ENCODE peak calls at places on chromosomes 2 and 18, in four cellular contexts. One of them, this sample, is unnamed.

GRCh38 chr2:30223413-30223874 is 7.9 kb upstream of the LBH start:
- DNase-seq in anterior cingulate cortex: no peak
- DNase-seq in Caki2: no peak
- DNase-seq in Jurkat, Clone E6-1: no peak
- DNase-seq in this sample: no peak

GRCh38 chr2:64595397-64596160 is 58.1 kb downstream of the SERTAD2 start:
- DNase-seq in anterior cingulate cortex: no peak
- DNase-seq in Caki2: no peak
- DNase-seq in Jurkat, Clone E6-1: no peak
- DNase-seq in this sample: no peak

GRCh38 chr2:219476605-219477578 is 21.8 kb upstream of the GMPPA start:
- DNase-seq in anterior cingulate cortex: no peak
- DNase-seq in Caki2: no peak
- DNase-seq in Jurkat, Clone E6-1: no peak
- DNase-seq in this sample: no peak

GRCh38 chr2:58435246-58435645 is 194.1 kb upstream of the FANCL start:
- DNase-seq in anterior cingulate cortex: no peak
- DNase-seq in Caki2: no peak
- DNase-seq in Jurkat, Clone E6-1: no peak
- DNase-seq in this sample: no peak

GRCh38 chr2:183532514-183532913 is 408.3 kb downstream of the NUP35 start:
- DNase-seq in anterior cingulate cortex: no peak
- DNase-seq in Caki2: no peak
- DNase-seq in Jurkat, Clone E6-1: no peak
- DNase-seq in this sample: no peak

GRCh38 chr2:75466708-75467311 is 93.9 kb downstream of the EVA1A start:
- DNase-seq in anterior cingulate cortex: no peak
- DNase-seq in Caki2: no peak
- DNase-seq in Jurkat, Clone E6-1: no peak
- DNase-seq in this sample: peak

GRCh38 chr2:141810148-141810547 is 320.7 kb downstream of the LRP1B start:
- DNase-seq in anterior cingulate cortex: no peak
- DNase-seq in Caki2: no peak
- DNase-seq in Jurkat, Clone E6-1: no peak
- DNase-seq in this sample: no peak

GRCh38 chr2:86028763-86029381 is 76.8 kb downstream of the POLR1A start:
- DNase-seq in anterior cingulate cortex: no peak
- DNase-seq in Caki2: no peak
- DNase-seq in Jurkat, Clone E6-1: no peak
- DNase-seq in this sample: no peak

GRCh38 chr2:24404582-24404981 is 44.2 kb upstream of the ITSN2 start:
- DNase-seq in anterior cingulate cortex: no peak
- DNase-seq in Caki2: no peak
- DNase-seq in Jurkat, Clone E6-1: no peak
- DNase-seq in this sample: peak

GRCh38 chr18:42187611-42188378 is 232.8 kb downstream of the PIK3C3 start:
- DNase-seq in anterior cingulate cortex: no peak
- DNase-seq in Caki2: no peak
- DNase-seq in Jurkat, Clone E6-1: no peak
- DNase-seq in this sample: no peak

GRCh38 chr2:137838255-137839092 is 125.8 kb upstream of the HNMT start:
- DNase-seq in anterior cingulate cortex: no peak
- DNase-seq in Caki2: peak
- DNase-seq in Jurkat, Clone E6-1: peak
- DNase-seq in this sample: peak

GRCh38 chr18:42712065-42712464 is 403.4 kb downstream of the RIT2 start:
- DNase-seq in anterior cingulate cortex: no peak
- DNase-seq in Caki2: no peak
- DNase-seq in Jurkat, Clone E6-1: no peak
- DNase-seq in this sample: no peak

GRCh38 chr2:95388091-95388692 is 14.3 kb upstream of the FAHD2A start:
- DNase-seq in anterior cingulate cortex: no peak
- DNase-seq in Caki2: no peak
- DNase-seq in Jurkat, Clone E6-1: no peak
- DNase-seq in this sample: no peak

GRCh38 chr2:29130295-29130694 is 15.1 kb downstream of the CLIP4 start:
- DNase-seq in anterior cingulate cortex: no peak
- DNase-seq in Caki2: peak
- DNase-seq in Jurkat, Clone E6-1: peak
- DNase-seq in this sample: peak

GRCh38 chr2:155250800-155251199 is 552.3 kb downstream of the KCNJ3 start:
- DNase-seq in anterior cingulate cortex: no peak
- DNase-seq in Caki2: peak
- DNase-seq in Jurkat, Clone E6-1: no peak
- DNase-seq in this sample: peak

GRCh38 chr2:177117755-177118154 is 94.8 kb upstream of the HNRNPA3 start:
- DNase-seq in anterior cingulate cortex: no peak
- DNase-seq in Caki2: no peak
- DNase-seq in Jurkat, Clone E6-1: no peak
- DNase-seq in this sample: no peak

GRCh38 chr2:100821255-100821912 is 1.4 kb downstream of the NPAS2 start:
- DNase-seq in anterior cingulate cortex: no peak
- DNase-seq in Caki2: peak
- DNase-seq in Jurkat, Clone E6-1: no peak
- DNase-seq in this sample: peak

GRCh38 chr18:62963522-62963921 is 248.2 kb downstream of the PHLPP1 start:
- DNase-seq in anterior cingulate cortex: no peak
- DNase-seq in Caki2: no peak
- DNase-seq in Jurkat, Clone E6-1: no peak
- DNase-seq in this sample: no peak

GRCh38 chr2:100276716-100277115 is 45.6 kb downstream of the LONRF2 start:
- DNase-seq in anterior cingulate cortex: no peak
- DNase-seq in Caki2: no peak
- DNase-seq in Jurkat, Clone E6-1: peak
- DNase-seq in this sample: no peak

GRCh38 chr2:96089356-96090180 is 26.8 kb downstream of the ADRA2B start:
- DNase-seq in anterior cingulate cortex: no peak
- DNase-seq in Caki2: no peak
- DNase-seq in Jurkat, Clone E6-1: no peak
- DNase-seq in this sample: no peak

GRCh38 chr2:85151026-85151425 is 17.8 kb downstream of the TCF7L1 start:
- DNase-seq in anterior cingulate cortex: no peak
- DNase-seq in Caki2: no peak
- DNase-seq in Jurkat, Clone E6-1: no peak
- DNase-seq in this sample: no peak

GRCh38 chr18:62399781-62400308 is 74.7 kb downstream of the TNFRSF11A start:
- DNase-seq in anterior cingulate cortex: no peak
- DNase-seq in Caki2: no peak
- DNase-seq in Jurkat, Clone E6-1: no peak
- DNase-seq in this sample: no peak

GRCh38 chr2:101848790-101849410 is 142.9 kb upstream of the IL1R2 start:
- DNase-seq in anterior cingulate cortex: no peak
- DNase-seq in Caki2: no peak
- DNase-seq in Jurkat, Clone E6-1: no peak
- DNase-seq in this sample: no peak

GRCh38 chr2:143926731-143927130 is 593.2 kb downstream of the ZEB2 start:
- DNase-seq in anterior cingulate cortex: no peak
- DNase-seq in Caki2: no peak
- DNase-seq in Jurkat, Clone E6-1: no peak
- DNase-seq in this sample: no peak

GRCh38 chr2:187369471-187369870 is 78.6 kb downstream of the CALCRL start:
- DNase-seq in anterior cingulate cortex: no peak
- DNase-seq in Caki2: no peak
- DNase-seq in Jurkat, Clone E6-1: no peak
- DNase-seq in this sample: peak

GRCh38 chr2:63023444-63023843 is 27.2 kb upstream of the OTX1 start:
- DNase-seq in anterior cingulate cortex: no peak
- DNase-seq in Caki2: peak
- DNase-seq in Jurkat, Clone E6-1: peak
- DNase-seq in this sample: peak

GRCh38 chr2:39494784-39495251 is 57.7 kb upstream of the MAP4K3 start:
- DNase-seq in anterior cingulate cortex: no peak
- DNase-seq in Caki2: peak
- DNase-seq in Jurkat, Clone E6-1: no peak
- DNase-seq in this sample: peak

GRCh38 chr2:8676191-8676914 is 5.5 kb upstream of the ID2 start:
- DNase-seq in anterior cingulate cortex: peak
- DNase-seq in Caki2: no peak
- DNase-seq in Jurkat, Clone E6-1: no peak
- DNase-seq in this sample: peak

GRCh38 chr18:12313530-12314245 is 5.6 kb downstream of the TUBB6 start:
- DNase-seq in anterior cingulate cortex: no peak
- DNase-seq in Caki2: no peak
- DNase-seq in Jurkat, Clone E6-1: no peak
- DNase-seq in this sample: no peak

GRCh38 chr18:28115149-28115550 is 61.8 kb downstream of the CDH2 start:
- DNase-seq in anterior cingulate cortex: no peak
- DNase-seq in Caki2: peak
- DNase-seq in Jurkat, Clone E6-1: no peak
- DNase-seq in this sample: peak

GRCh38 chr2:100982431-100982861 is 19.6 kb upstream of the RPL31 start:
- DNase-seq in anterior cingulate cortex: no peak
- DNase-seq in Caki2: no peak
- DNase-seq in Jurkat, Clone E6-1: no peak
- DNase-seq in this sample: no peak

GRCh38 chr2:84297155-84297554 is 161.9 kb downstream of the SUCLG1 start:
- DNase-seq in anterior cingulate cortex: no peak
- DNase-seq in Caki2: peak
- DNase-seq in Jurkat, Clone E6-1: no peak
- DNase-seq in this sample: no peak

GRCh38 chr18:3062798-3063563 is 50.0 kb upstream of the LPIN2 start:
- DNase-seq in anterior cingulate cortex: peak
- DNase-seq in Caki2: peak
- DNase-seq in Jurkat, Clone E6-1: peak
- DNase-seq in this sample: peak